ENCODE peak calls at places on chromosomes 1 and 21, in nine cellular contexts. O, D, Y, P, F, R, Z, G and U are unnamed samples.

GRCh38 chr1:15213333-15213732 is 33.7 kb upstream of the FHAD1 start:
- DNase-seq in R (no peak), Y (peak), P (no peak), G (no peak), F (no peak), O (no peak), Z (no peak), D (no peak), U (no peak)

GRCh38 chr1:233025156-233025555 is 74.7 kb downstream of the NTPCR start:
- DNase-seq in P (no peak), Y (peak), D (peak), G (peak), O (no peak), F (no peak), Z (peak), R (peak), U (no peak)

GRCh38 chr1:70411360-70411844 is 334 bp downstream of the CTH start:
- DNase-seq in P (no peak), R (no peak), O (no peak), D (no peak), Y (no peak), Z (peak), G (no peak), F (no peak), U (peak)

GRCh38 chr1:14549897-14550635 is 48.4 kb upstream of the KAZN start:
- DNase-seq in G (no peak), R (no peak), Y (no peak), O (no peak), Z (no peak), D (no peak), F (no peak), P (no peak), U (no peak)

GRCh38 chr1:22975694-22976093 is 3.0 kb upstream of the LACTBL1 start:
- DNase-seq in P (no peak), F (no peak), D (no peak), G (no peak), Y (no peak), Z (no peak), R (no peak), O (no peak), U (no peak)

GRCh38 chr1:109370712-109371270 is 26.9 kb downstream of the SORT1 start:
- DNase-seq in Y (no peak), Z (no peak), O (no peak), R (no peak), D (no peak), F (no peak), G (peak), P (no peak), U (no peak)

GRCh38 chr1:157925419-157926166 is 67.9 kb upstream of the KIRREL1 start:
- DNase-seq in Z (no peak), F (no peak), Y (no peak), R (no peak), G (no peak), D (no peak), P (no peak), O (peak), U (no peak)

GRCh38 chr1:49995734-49996133 is 28.0 kb downstream of the AGBL4 start:
- DNase-seq in O (no peak), Z (no peak), D (no peak), G (peak), Y (no peak), P (no peak), F (no peak), R (no peak), U (no peak)

GRCh38 chr21:29232601-29233541 is 65.9 kb upstream of the BACH1 start:
- DNase-seq in O (no peak), F (no peak), G (no peak), D (no peak), Z (no peak), P (no peak), R (no peak), Y (no peak), U (no peak)

GRCh38 chr1:231395051-231395995 is 26.8 kb downstream of the EGLN1 start:
- DNase-seq in P (no peak), O (no peak), Y (no peak), F (no peak), Z (no peak), R (no peak), G (peak), D (no peak), U (no peak)

DNA sequence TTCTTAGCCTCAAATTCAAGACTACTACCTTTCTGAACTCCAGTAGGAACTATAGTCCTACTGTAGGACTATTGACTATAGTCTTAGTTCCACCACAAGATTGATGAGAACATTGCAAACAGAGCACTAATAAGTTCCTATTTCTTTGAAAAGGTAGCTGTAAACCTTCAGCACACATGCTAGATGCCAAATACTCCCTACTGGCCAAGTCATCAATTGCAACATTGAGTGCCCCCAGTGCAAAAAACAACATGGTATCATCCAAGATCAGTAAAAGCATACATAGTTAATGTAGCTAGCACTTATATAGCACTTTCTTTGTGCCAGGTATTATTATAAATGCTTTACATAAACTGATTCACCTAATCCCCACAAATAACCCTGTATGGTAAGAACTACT is 99.8 kb downstream of the MRPL39 start:
- DNase-seq in F (no peak), O (no peak), Z (no peak), G (no peak), P (no peak), Y (no peak), R (no peak), D (no peak), U (no peak)
- TF ChIP-seq EP300 in F (no peak), O (no peak), Z (no peak), G (no peak), P (no peak), Y (no peak), R (no peak), D (no peak), U (no peak)

GRCh38 chr1:241642593-241642944 is 2.4 kb upstream of the CHML start:
- DNase-seq in F (no peak), O (no peak), R (no peak), Y (no peak), G (no peak), D (peak), P (no peak), Z (no peak), U (no peak)
- TF ChIP-seq POLR2AphosphoS5 in F (no peak), O (no peak), R (no peak), Y (no peak), G (no peak), D (peak), P (no peak), Z (no peak), U (no peak)

DNA sequence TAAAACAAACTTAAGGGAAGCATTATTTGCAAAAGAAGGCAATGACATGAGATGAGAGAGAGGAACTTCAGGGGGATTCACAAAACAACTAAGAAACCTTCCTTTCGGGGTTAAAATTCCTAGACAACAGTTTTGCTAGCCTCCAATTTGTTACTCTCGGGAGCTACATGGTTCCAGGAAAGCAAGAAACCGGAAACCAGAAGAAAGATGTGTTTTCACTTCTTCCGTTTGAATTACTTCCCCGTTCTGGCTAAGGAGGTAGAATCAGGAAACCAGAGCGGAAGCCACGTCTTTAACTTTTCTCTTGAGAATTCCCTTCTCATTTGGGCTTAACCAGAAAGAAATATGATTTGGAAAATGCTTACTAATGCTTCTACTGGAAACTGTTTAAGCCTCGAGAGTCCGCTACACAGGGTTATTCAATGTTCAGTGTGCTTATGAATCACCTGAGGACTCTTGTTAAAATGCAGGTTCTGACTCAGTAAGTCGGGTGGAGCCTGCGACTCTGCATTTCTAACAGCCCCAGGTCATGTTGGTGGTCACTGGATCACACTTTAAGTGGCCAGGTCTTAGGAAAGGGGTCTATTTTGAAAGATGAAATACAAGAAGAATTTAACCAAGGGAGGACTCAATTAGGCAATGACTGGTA is 43.5 kb upstream of the MCOLN3 start:
- DNase-seq in Z (no peak), F (no peak), O (no peak), D (no peak), P (no peak), R (no peak), G (no peak), Y (no peak), U (no peak)
- TF ChIP-seq EP300 in Z (no peak), F (no peak), O (no peak), D (no peak), P (no peak), R (no peak), G (no peak), Y (no peak), U (no peak)

GRCh38 chr1:151759241-151759640 is 4.1 kb downstream of the MRPL9 start:
- DNase-seq in Z (no peak), D (no peak), P (no peak), Y (no peak), F (no peak), R (no peak), O (no peak), G (no peak), U (no peak)

GRCh38 chr1:151763990-151764389 is 694 bp upstream of the MRPL9 start:
- DNase-seq in D (no peak), P (no peak), F (no peak), Z (peak), G (no peak), R (no peak), O (no peak), Y (no peak), U (no peak)

GRCh38 chr1:151760597-151761385 is 2.5 kb downstream of the MRPL9 start:
- DNase-seq in Y (no peak), G (no peak), P (no peak), Z (no peak), R (no peak), O (no peak), D (no peak), F (no peak), U (no peak)

DNA sequence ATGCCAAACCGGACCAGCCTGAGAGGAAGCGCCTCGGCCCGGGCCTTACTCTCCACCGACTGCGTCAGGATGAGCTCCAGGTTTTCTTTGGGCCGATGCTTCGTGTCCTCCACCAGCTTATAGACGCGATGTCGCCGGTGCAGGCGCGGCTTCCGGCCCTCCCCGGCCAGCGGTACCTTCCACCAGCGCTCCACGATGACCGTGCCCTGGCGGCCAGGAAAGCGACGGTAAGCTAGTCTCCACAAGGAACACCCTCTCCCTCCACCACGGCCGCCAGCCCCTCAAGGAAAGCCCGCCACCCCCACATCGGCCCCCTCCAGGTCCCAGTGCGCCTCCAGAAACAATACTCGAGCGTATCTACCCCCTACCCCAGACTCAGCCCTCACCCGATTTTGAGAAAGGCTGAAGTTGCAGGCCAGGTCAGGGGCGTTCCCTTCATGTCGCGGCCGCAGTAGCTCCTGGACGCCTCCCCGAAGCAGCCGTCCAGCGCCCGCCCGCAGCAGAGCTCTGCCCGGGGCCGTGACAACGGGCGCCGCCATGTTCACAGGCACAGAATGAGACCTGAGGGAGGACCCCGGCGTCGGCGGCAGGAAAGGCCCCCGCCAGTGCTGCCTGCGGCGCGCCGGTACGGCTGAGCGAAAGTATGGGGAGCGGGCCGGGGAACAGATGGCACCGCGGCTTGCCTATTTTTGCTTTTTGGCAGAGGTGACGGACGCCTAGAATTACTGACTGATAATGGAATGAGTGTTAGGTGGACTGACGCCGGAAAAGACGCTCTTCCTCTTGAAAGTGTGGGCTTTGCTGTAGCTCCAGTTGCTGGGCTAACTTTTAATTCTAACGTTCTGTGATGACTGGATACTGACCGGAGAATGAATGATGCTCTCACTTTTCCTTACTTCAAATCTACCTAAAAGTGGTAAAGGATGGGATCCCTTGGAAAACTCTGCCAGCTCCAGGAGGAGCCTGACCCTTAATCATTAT is at the start of gene MRPL9:
- DNase-seq in O (peak), G (peak), Z (peak), F (peak), R (peak), D (peak), Y (peak), P (peak), U (peak)
- TF ChIP-seq POLR2AphosphoS5 in O (peak), G (peak), Z (peak), F (peak), R (peak), D (peak), Y (peak), P (peak), U (no peak)

GRCh38 chr1:173429517-173430477 is 47.3 kb upstream of the PRDX6 start:
- DNase-seq in Y (peak), O (peak), R (peak), Z (no peak), D (peak), G (peak), F (peak), P (peak), U (peak)
- TF ChIP-seq EP300 in Y (no peak), O (peak), R (no peak), Z (no peak), D (no peak), G (no peak), F (no peak), P (no peak), U (no peak)

GRCh38 chr1:32394890-32395415 is 712 bp upstream of the BSDC1 start:
- DNase-seq in O (no peak), D (no peak), Z (no peak), P (no peak), R (no peak), F (no peak), Y (no peak), G (peak), U (no peak)
- TF ChIP-seq POLR2AphosphoS5 in O (no peak), D (no peak), Z (peak), P (no peak), R (peak), F (no peak), Y (no peak), G (no peak), U (no peak)

GRCh38 chr1:156726549-156727226 is 1.6 kb upstream of the METTL25B start:
- DNase-seq in O (peak), Y (peak), P (no peak), Z (peak), D (peak), G (peak), F (no peak), R (no peak), U (no peak)

GRCh38 chr1:156725683-156726280 is 2.5 kb upstream of the METTL25B start:
- DNase-seq in F (peak), G (peak), O (peak), Y (peak), Z (peak), R (no peak), D (peak), P (peak), U (peak)

GRCh38 chr1:156727492-156727891 is 777 bp upstream of the METTL25B start:
- DNase-seq in Y (no peak), Z (no peak), P (no peak), F (no peak), O (no peak), R (no peak), G (no peak), D (no peak), U (no peak)

DNA sequence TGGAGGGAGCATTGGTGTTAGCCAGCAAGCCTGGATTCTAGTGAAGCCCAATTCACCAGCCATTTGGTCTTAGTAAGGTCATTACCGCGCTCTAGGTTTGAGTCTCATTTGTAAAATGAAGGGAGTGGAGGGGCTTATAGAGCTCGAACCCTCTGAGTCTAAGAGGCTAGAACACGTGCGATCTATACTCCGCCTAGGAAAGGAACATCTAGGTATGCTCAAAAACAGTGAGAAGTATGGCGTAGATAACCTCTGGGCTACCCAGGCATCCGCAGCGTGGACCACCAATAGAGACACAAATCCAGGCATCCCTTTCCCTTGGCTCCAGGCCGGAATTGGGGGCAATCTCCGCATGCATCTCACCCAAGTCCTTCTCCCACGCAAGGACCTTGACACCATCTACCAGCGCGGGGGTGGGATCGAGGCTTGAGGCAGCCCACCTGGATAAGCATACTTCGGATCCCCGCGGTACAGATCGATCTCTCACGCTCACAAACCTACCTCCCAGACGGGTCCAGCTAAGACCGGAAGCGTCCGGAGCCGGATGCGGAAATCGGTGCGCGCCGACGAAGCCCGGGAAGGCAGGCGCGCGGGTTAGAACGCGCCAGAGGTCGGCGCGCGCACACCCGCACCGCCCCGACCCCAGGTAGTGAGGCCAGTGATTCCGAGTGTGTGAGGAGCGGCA is at the start of gene METTL25B:
- DNase-seq in F (peak), R (no peak), O (no peak), G (peak), Y (peak), D (peak), Z (peak), P (peak), U (peak)
- TF ChIP-seq EP300 in F (no peak), R (no peak), O (no peak), G (no peak), Y (no peak), D (no peak), Z (no peak), P (no peak), U (no peak)